ENCODE peak calls at places on chromosome 2, in five cellular contexts. M, D, O, L and H are unnamed samples.

GRCh38 chr2:22817197-22817596 is 567.8 kb upstream of the KLHL29 start:
- DNase-seq in M (no peak), D (no peak), O (no peak), L (peak; percentile 65), H (no peak)

GRCh38 chr2:169738566-169739229 is 5.1 kb downstream of the KLHL23 start:
- DNase-seq in M (no peak), D (no peak), O (no peak), L (no peak), H (no peak)

GRCh38 chr2:10901160-10901559 is 10.6 kb upstream of the KCNF1 start:
- DNase-seq in M (no peak), D (no peak), O (no peak), L (no peak), H (no peak)

GRCh38 chr2:43818761-43819160 is 19.9 kb downstream of the ABCG5 start:
- DNase-seq in M (no peak), D (no peak), O (no peak), L (peak; percentile 71), H (no peak)

GRCh38 chr2:30709516-30709915 is 97.7 kb downstream of the CAPN13 start:
- DNase-seq in M (no peak), D (no peak), O (no peak), L (no peak), H (no peak)

GRCh38 chr2:175744000-175744399 is 258.1 kb downstream of the LNPK start:
- DNase-seq in M (no peak), D (no peak), O (no peak), L (peak; percentile 12), H (no peak)

GRCh38 chr2:64859208-64860161 is 129.7 kb upstream of the SLC1A4 start:
- DNase-seq in M (peak; percentile 41), D (peak; percentile 87), O (peak; percentile 34), L (peak; percentile 72), H (peak; percentile 82)

GRCh38 chr2:109615637-109616144 is 1.5 kb downstream of the SOWAHC start:
- DNase-seq in M (no peak), D (no peak), O (no peak), L (no peak), H (no peak)

GRCh38 chr2:98601532-98602132 is 6.7 kb downstream of the COA5 start:
- DNase-seq in M (no peak), D (no peak), O (no peak), L (peak; percentile 20), H (peak; percentile 43)

GRCh38 chr2:46780801-46781445 is 134.7 kb downstream of the MCFD2 start:
- DNase-seq in M (peak; percentile 11), D (no peak), O (peak; percentile 21), L (no peak), H (no peak)

GRCh38 chr2:230410861-230411464 is 5.0 kb upstream of the SP100 start:
- DNase-seq in M (no peak), D (no peak), O (no peak), L (no peak), H (no peak)

GRCh38 chr2:122643725-122644329 is 888.4 kb downstream of the TSN start:
- DNase-seq in M (no peak), D (peak; percentile 58), O (no peak), L (peak; percentile 95), H (no peak)

GRCh38 chr2:45190481-45190880 is 181.2 kb upstream of the SIX2 start:
- DNase-seq in M (no peak), D (no peak), O (no peak), L (no peak), H (no peak)

GRCh38 chr2:216517447-216517846 is 18.8 kb downstream of the RPL37A start:
- DNase-seq in M (no peak), D (no peak), O (no peak), L (no peak), H (no peak)

GRCh38 chr2:164622338-164623106 is 1.2 kb upstream of the GRB14 start:
- DNase-seq in M (no peak), D (no peak), O (no peak), L (no peak), H (no peak)

GRCh38 chr2:155054712-155055111 is 356.2 kb downstream of the KCNJ3 start:
- DNase-seq in M (no peak), D (no peak), O (no peak), L (no peak), H (no peak)

GRCh38 chr2:219071189-219071816 is 10.6 kb upstream of the IHH start:
- DNase-seq in M (no peak), D (no peak), O (no peak), L (no peak), H (no peak)

GRCh38 chr2:166892397-166892796 is 4.1 kb downstream of the XIRP2 start:
- DNase-seq in M (no peak), D (no peak), O (no peak), L (no peak), H (no peak)

GRCh38 chr2:217853301-217853881 is 149.4 kb downstream of the TNS1 start:
- DNase-seq in M (no peak), D (no peak), O (no peak), L (no peak), H (no peak)

GRCh38 chr2:205119141-205119540 is 563.2 kb upstream of the NRP2 start:
- DNase-seq in M (no peak), D (no peak), O (no peak), L (no peak), H (no peak)

GRCh38 chr2:79389475-79389874 is 123.4 kb upstream of the CTNNA2 start:
- DNase-seq in M (no peak), D (no peak), O (no peak), L (no peak), H (no peak)

GRCh38 chr2:239246723-239247122 is 154.1 kb downstream of the HDAC4 start:
- DNase-seq in M (no peak), D (no peak), O (no peak), L (no peak), H (no peak)

GRCh38 chr2:95025406-95026319 is at the start of gene MAL:
- DNase-seq in M (peak; percentile 26), D (no peak), O (no peak), L (no peak), H (peak; percentile 81)

GRCh38 chr2:174859563-174860169 is 95.4 kb upstream of the CHRNA1 start:
- DNase-seq in M (no peak), D (no peak), O (no peak), L (no peak), H (no peak)

GRCh38 chr2:1900736-1901135 is 156.4 kb upstream of the PXDN start:
- DNase-seq in M (no peak), D (no peak), O (no peak), L (no peak), H (no peak)
- TF ChIP-seq CTCF in M (no peak), D (no peak), O (peak; percentile 29), L (peak; percentile 44), H (no peak)

GRCh38 chr2:70769450-70769849 is 1.4 kb upstream of the ADD2 start:
- DNase-seq in M (no peak), D (no peak), O (no peak), L (no peak), H (no peak)

GRCh38 chr2:70768585-70769085 is 635 bp upstream of the ADD2 start:
- DNase-seq in M (no peak), D (no peak), O (no peak), L (no peak), H (no peak)

GRCh38 chr2:70767094-70767698 is 804 bp downstream of the ADD2 start:
- DNase-seq in M (peak; percentile 12), D (no peak), O (peak; percentile 22), L (no peak), H (peak; percentile 46)

GRCh38 chr2:70766357-70767093 is 1.5 kb downstream of the ADD2 start:
- DNase-seq in M (no peak), D (no peak), O (no peak), L (no peak), H (no peak)

DNA sequence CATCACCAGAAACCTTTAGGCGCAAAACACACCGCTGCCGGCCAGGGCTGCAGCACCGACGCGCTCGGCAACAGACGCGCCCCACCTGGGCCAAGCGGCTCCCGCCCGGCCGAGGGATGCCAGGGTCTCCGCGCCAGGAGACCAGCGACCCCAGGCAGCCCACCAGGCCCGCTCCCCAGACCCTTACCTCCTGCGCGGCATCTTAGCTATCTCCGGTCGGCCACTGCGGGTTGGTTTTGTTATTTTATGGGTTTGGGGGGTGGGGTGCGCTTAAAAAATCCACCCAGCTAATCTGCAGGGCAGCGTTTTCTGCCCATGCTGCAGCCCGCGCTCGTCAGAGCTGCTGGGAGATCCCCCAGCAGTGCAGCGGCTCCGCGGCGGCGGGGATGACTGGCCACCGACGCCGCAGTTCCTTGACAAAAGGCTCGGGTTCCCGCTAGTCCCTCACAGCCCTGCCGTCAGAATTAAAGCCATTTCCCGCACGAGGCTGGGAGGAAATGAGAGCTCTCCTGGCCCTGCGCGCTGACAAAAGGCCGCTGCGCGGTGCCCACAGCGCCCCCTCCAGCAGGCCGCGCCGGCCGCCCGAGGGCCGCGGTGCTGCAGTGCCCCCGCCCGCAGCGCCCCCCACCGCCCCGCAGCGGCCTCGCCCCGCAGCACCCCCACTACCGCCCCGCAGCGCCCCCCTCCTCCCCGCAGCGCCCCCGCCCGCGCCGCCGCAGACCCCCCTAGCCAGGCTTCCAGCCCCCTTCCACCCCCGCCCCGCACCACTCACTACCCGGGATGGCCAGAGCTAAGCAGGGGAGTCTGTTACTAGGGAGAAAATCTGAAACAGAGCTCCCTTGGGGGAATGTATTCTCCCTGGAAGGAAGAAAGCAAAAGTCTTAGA is at the start of gene ADD2:
- DNase-seq in M (peak; percentile 61), D (no peak), O (peak; percentile 30), L (no peak), H (peak; percentile 75)
- TF ChIP-seq CTCF in M (peak; percentile 54), D (no peak), O (peak; percentile 58), L (peak; percentile 36), H (peak; percentile 36)

GRCh38 chr2:50401772-50402653 is 629.9 kb downstream of the NRXN1 start:
- DNase-seq in M (peak; percentile 74), D (peak; percentile 23), O (peak; percentile 60), L (peak; percentile 68), H (peak; percentile 24)

GRCh38 chr2:50398101-50398500 is 633.8 kb downstream of the NRXN1 start:
- DNase-seq in M (no peak), D (no peak), O (no peak), L (no peak), H (no peak)

DNA sequence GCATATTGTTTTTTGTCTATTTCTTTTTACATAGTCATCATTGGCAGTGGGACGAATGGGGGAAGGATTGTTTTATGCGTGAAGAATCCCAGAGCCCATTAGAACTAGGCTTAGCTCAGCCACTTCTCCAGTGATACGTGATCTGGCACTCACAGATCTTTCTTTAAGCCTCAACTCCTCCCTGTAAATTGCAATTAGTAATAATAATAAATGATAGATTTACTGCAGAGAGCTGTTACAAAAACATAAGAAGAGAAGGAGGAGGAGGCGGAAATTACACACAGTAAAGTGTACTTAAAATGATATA is 629.3 kb downstream of the NRXN1 start:
- DNase-seq in M (no peak), D (no peak), O (no peak), L (no peak), H (no peak)
- TF ChIP-seq CTCF in M (no peak), D (no peak), O (no peak), L (no peak), H (no peak)

DNA sequence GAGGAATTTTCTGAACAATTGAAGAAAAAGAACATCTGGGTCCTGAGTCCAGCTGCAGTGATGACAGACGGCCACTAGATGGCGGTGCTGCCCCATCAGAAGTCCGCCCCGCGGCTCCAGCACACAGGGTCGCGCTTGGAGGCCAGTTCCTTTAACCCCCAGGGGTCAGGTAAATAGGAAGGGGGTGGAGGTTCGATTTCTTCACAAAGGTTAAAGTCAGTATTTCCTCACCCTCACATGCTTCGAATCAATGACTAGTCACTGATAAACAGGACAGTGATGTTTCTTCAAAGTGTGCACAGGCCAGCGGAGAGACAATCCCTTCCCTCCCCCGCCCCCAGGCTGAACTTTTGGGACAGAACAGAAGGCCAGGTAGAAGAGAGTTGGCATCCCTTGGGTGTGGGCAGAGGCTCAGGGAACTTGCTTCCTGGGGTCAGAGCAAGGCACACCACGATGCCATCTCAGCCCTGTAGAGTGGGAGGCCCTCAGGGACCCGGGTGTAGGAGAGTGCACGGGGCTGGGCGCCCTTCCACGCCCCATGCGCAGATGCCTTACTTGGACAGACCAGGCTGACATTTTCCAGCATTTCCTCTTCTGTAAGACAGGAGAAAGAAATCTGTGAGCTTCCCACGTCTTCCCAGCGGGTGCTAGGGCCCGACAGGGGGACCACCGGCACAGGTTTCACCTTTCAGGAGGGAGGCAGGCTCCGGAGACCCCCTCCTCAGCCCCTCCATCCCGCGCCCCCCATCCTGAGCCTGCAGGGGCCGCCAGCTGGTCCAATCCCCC is 722 bp downstream of the APOB start:
- DNase-seq in M (peak; percentile 72), D (peak; percentile 47), O (peak; percentile 73), L (peak; percentile 23), H (peak; percentile 79)
- TF ChIP-seq CTCF in M (peak; percentile 100), D (peak; percentile 97), O (peak; percentile 99), L (peak; percentile 97), H (peak; percentile 90)